ENCODE peak calls at places on chromosomes 2 and 18, in ten cellular contexts. R is iPS DF 6.9, F is GM23338, U is WERI-Rb-1, L is colonic mucosa, E is mesendoderm, M is GM23248, C is Panc1, N is stomach, Y is transverse colon. T is an unnamed sample. For H3K27me3, the result is how much of the 10 kb centered on the place peaks cover.

GRCh38 chr2:159124441-159124911 is 156.0 kb downstream of the TANC1 start:
- DNase-seq in R (no peak), M (peak), F (peak), C (peak), U (no peak), N (peak), Y (peak), E (peak), L (peak), T (no peak)

GRCh38 chr18:62717059-62717849 is 1.9 kb downstream of the PHLPP1 start:
- DNase-seq in Y (peak), E (peak), N (peak), U (no peak), C (no peak), L (peak), R (no peak), F (peak), M (peak), T (no peak)

GRCh38 chr18:43559507-43559906 is 282.2 kb upstream of the SYT4 start:
- DNase-seq in L (no peak), R (no peak), M (no peak), C (no peak), N (no peak), F (no peak), E (no peak), U (no peak), Y (no peak), T (no peak)

GRCh38 chr2:229712125-229712524 is 2.2 kb downstream of the DNER start:
- DNase-seq in R (no peak), M (peak), E (no peak), C (no peak), U (no peak), Y (no peak), L (no peak), N (no peak), F (no peak), T (no peak)

GRCh38 chr2:68190991-68191731 is 33.5 kb downstream of the PNO1 start:
- DNase-seq in C (peak), U (no peak), R (no peak), F (no peak), E (no peak), M (peak), L (no peak), N (no peak), Y (no peak), T (no peak)

GRCh38 chr18:27713727-27714080 is 463.2 kb downstream of the CDH2 start:
- DNase-seq in F (no peak), M (peak), L (no peak), E (no peak), Y (no peak), N (no peak), C (no peak), R (no peak), U (no peak), T (no peak)

GRCh38 chr2:222707689-222708273 is 36.3 kb downstream of the MOGAT1 start:
- DNase-seq in R (no peak), L (no peak), F (no peak), Y (no peak), E (no peak), M (peak), N (no peak), C (no peak), U (no peak), T (no peak)

GRCh38 chr2:199329466-199329865 is 128.3 kb downstream of the SATB2 start:
- DNase-seq in E (no peak), Y (no peak), U (no peak), F (no peak), M (no peak), C (no peak), L (no peak), R (no peak), N (no peak), T (no peak)

GRCh38 chr2:127050803-127051115 is 56.2 kb downstream of the BIN1 start:
- DNase-seq in Y (peak), E (no peak), C (no peak), M (no peak), R (no peak), U (no peak), F (no peak), L (no peak), N (no peak), T (no peak)

GRCh38 chr2:238203973-238204683 is 633 bp upstream of the ILKAP start:
- DNase-seq in Y (no peak), U (no peak), N (no peak), F (no peak), M (no peak), R (peak), E (no peak), C (no peak), L (no peak), T (no peak)

GRCh38 chr2:151947524-151948165 is 119.4 kb upstream of the ARL5A start:
- DNase-seq in U (no peak), R (no peak), M (peak), E (no peak), F (no peak), Y (no peak), N (peak), C (no peak), L (no peak), T (no peak)

GRCh38 chr2:105258835-105259350 is 17.4 kb downstream of the GPR45 start:
- DNase-seq in F (no peak), R (no peak), M (no peak), C (no peak), U (no peak), L (no peak), Y (no peak), N (no peak), E (no peak), T (no peak)
- H3K27me3 ChIP-seq in F (under half), R (under half), M (under half), C (under half), U (under half), L (under half), Y (under half), N (under half), E (under half), T (under half)

DNA sequence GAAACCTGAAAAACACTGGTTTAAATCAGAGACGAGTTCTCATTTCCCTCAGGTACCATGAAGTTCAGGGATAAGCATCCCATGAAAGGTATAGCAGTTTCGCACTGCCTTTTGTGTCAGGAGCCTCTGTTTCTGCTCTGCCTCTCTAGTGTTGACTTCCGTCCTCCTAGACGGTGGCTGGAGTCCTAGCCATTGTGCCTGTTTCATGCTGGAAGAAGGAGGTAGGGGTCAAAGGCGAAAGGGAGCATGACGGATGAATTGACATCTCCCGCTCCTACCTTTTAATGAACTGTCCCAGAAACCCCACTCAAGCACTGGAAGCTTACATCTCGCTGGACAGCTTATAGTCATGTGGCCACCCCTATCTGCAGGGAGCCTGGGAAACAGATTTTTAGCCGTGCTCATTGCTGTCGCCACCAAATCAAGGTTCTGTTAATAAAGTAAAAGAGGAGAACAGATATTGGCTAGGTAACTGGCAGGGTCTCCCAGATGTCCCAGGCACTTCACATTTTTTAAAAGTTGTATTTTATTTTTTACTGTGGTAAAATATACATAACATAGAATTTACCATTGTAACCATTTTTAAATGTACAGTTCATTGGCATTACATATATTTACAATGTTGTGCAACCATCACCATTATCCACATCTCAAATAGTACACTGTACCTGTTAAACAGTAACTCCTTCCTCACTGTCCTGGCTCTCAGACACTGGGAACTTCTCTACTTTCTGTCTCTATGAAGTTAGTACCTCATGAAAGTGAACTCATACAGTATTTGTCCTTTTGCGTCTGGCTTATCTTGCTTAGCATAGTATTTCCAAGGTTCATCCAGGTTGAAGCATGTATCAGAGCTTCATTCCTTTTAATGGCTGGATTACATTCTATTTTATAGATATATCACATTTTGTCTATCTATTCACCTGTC is 55.0 kb upstream of the CTLA4 start:
- DNase-seq in U (no peak), F (no peak), E (no peak), N (no peak), Y (no peak), C (no peak), R (no peak), L (no peak), M (no peak), T (no peak)
- H3K27ac ChIP-seq in U (no peak), F (no peak), E (no peak), N (peak), Y (peak), C (no peak), R (no peak), L (peak), M (peak), T (no peak)

GRCh38 chr2:34403512-34403911 is 804.4 kb upstream of the FAM98A start:
- DNase-seq in F (no peak), C (no peak), L (no peak), Y (no peak), N (no peak), E (no peak), M (no peak), R (no peak), U (no peak), T (no peak)
- H3K27me3 ChIP-seq in F (under half), C (under half), L (under half), Y (under half), N (under half), E (under half), M (under half), R (under half), U (under half), T (under half)

GRCh38 chr2:33104726-33105125 is 158.0 kb downstream of the LTBP1 start:
- DNase-seq in F (peak), L (no peak), C (no peak), U (no peak), N (no peak), M (peak), R (no peak), Y (no peak), E (no peak), T (no peak)
- H3K27ac ChIP-seq in F (no peak), L (no peak), C (no peak), U (no peak), N (no peak), M (peak), R (no peak), Y (peak), E (no peak), T (peak)

T was measured in right atrium auricular region.